ENCODE peak calls at places on chromosomes 4 and X, in eight cellular contexts. F is anterior cingulate cortex; J is GM13977; T is stimulated activated CD4-positive, alpha-beta T cell treated with anti-CD3 and anti-CD28 coated beads, TNF-alpha, amount 100 ng/mL, for 1 hour; M is AG20443; C is bronchial epithelial cell; S is GM12891; P is AG09319. V is an unnamed sample.

GRCh38 chr4:42280327-42281095 is 116.8 kb upstream of the SHISA3 start:
- DNase-seq in T (no peak), S (no peak), C (peak; percentile 24), M (peak; percentile 56), F (no peak), P (no peak), J (peak; percentile 65), V (no peak)

GRCh38 chrX:34900691-34901090 is 41.9 kb upstream of the FAM47B start:
- DNase-seq in F (no peak), C (no peak), P (no peak), S (no peak), M (no peak), T (no peak), J (no peak), V (no peak)

GRCh38 chr4:40458109-40458508 is 123.0 kb downstream of the CHRNA9 start:
- DNase-seq in C (peak; percentile 65), S (no peak), P (no peak), J (no peak), F (no peak), T (no peak), M (no peak), V (no peak)

GRCh38 chr4:52372747-52373146 is 286.4 kb downstream of the USP46 start:
- DNase-seq in J (no peak), T (no peak), M (no peak), P (no peak), S (no peak), F (no peak), C (no peak), V (no peak)

GRCh38 chrX:1450381-1451161 is 2.1 kb downstream of the ASMTL start:
- DNase-seq in M (no peak), C (no peak), F (no peak), P (no peak), J (peak; percentile 4), S (no peak), T (no peak), V (peak; percentile 65)

GRCh38 chr4:13059015-13059414 is 425.1 kb downstream of the RAB28 start:
- DNase-seq in C (no peak), S (no peak), T (no peak), J (no peak), P (no peak), M (no peak), F (no peak), V (no peak)

GRCh38 chrX:32116047-32116446 is 1044.2 kb upstream of the FTHL17 start:
- DNase-seq in S (no peak), F (no peak), J (no peak), M (no peak), C (no peak), P (no peak), T (no peak), V (no peak)

GRCh38 chr4:13866881-13867280 is 239.4 kb upstream of the BOD1L1 start:
- DNase-seq in P (peak; percentile 29), S (no peak), J (no peak), T (no peak), M (no peak), F (no peak), C (no peak), V (no peak)

V was measured in lower leg skin.